ENCODE peak calls at places on chromosomes 7 and 10, in eight cellular contexts. N is sigmoid colon, H is A549, R is lower leg skin, S is breast epithelium, Q is transverse colon, B is ovary, J is gastrocnemius medialis. M is an unnamed sample.

GRCh38 chr10:29784175-29784773 is 149.5 kb upstream of the SVIL start:
- DNase-seq in H (peak; percentile 96), Q (peak; percentile 39), N (peak; percentile 92), R (peak; percentile 89), S (peak; percentile 90), J (peak; percentile 84), B (peak; percentile 56), M (no peak)

GRCh38 chr10:132114953-132115520 is 49.3 kb downstream of the JAKMIP3 start:
- DNase-seq in R (no peak), Q (no peak), B (peak; percentile 26), H (no peak), J (no peak), S (no peak), N (peak; percentile 40), M (no peak)

GRCh38 chr10:87817873-87818504 is at the start of gene ATAD1:
- DNase-seq in N (peak; percentile 89), B (peak; percentile 86), H (peak; percentile 93), J (peak; percentile 72), Q (peak; percentile 90), R (peak; percentile 71), S (peak; percentile 77), M (peak; percentile 36)

GRCh38 chr7:155459133-155459866 is 1.4 kb downstream of the EN2 start:
- DNase-seq in S (no peak), R (no peak), J (no peak), Q (no peak), H (no peak), N (no peak), B (no peak), M (no peak)

GRCh38 chr10:667096-667495 is 22.4 kb downstream of the DIP2C start:
- DNase-seq in B (peak; percentile 22), N (no peak), H (no peak), Q (peak; percentile 9), S (no peak), J (no peak), R (no peak), M (no peak)

GRCh38 chr10:1968257-1969025 is 231.1 kb upstream of the ADARB2 start:
- DNase-seq in H (no peak), N (no peak), S (no peak), R (no peak), Q (no peak), B (no peak), J (no peak), M (no peak)

GRCh38 chr7:74049997-74050798 is 22.2 kb downstream of the ELN start:
- DNase-seq in H (no peak), Q (no peak), J (no peak), R (no peak), N (no peak), B (no peak), S (no peak), M (no peak)

GRCh38 chr7:151113344-151114150 is 27.3 kb downstream of the AGAP3 start:
- DNase-seq in J (no peak), N (no peak), S (peak; percentile 81), R (no peak), B (no peak), Q (no peak), H (peak; percentile 82), M (no peak)

GRCh38 chr10:80204801-80205477 is 398 bp downstream of the ANXA11 start:
- DNase-seq in S (no peak), H (no peak), Q (peak; percentile 47), J (no peak), B (peak; percentile 69), N (peak; percentile 66), R (no peak), M (no peak)

GRCh38 chr7:67267914-67268313 is 271.3 kb downstream of the TYW1 start:
- DNase-seq in R (no peak), S (no peak), J (no peak), H (no peak), N (no peak), Q (no peak), B (no peak), M (no peak)

GRCh38 chr7:97004931-97005763 is at the start of gene DLX6:
- DNase-seq in Q (peak; percentile 38), S (no peak), N (peak; percentile 78), J (no peak), B (peak; percentile 78), H (peak; percentile 84), R (no peak), M (no peak)

GRCh38 chr7:69622960-69623359 is 24.7 kb downstream of the AUTS2 start:
- DNase-seq in H (no peak), B (no peak), S (no peak), N (no peak), Q (no peak), R (no peak), J (no peak), M (no peak)

GRCh38 chr10:3811331-3811870 is 26.4 kb upstream of the KLF6 start:
- DNase-seq in H (no peak), J (no peak), N (no peak), Q (peak; percentile 59), R (no peak), B (no peak), S (peak; percentile 67), M (no peak)

GRCh38 chr10:26621889-26622681 is 75.4 kb upstream of the PDSS1 start:
- DNase-seq in B (no peak), R (peak; percentile 65), Q (peak; percentile 67), S (peak; percentile 43), N (peak; percentile 73), J (peak; percentile 9), H (peak; percentile 18), M (peak; percentile 6)

GRCh38 chr7:4607321-4607729 is 74.8 kb upstream of the FOXK1 start:
- DNase-seq in S (no peak), R (no peak), Q (no peak), N (no peak), J (no peak), H (no peak), B (no peak), M (no peak)

DNA sequence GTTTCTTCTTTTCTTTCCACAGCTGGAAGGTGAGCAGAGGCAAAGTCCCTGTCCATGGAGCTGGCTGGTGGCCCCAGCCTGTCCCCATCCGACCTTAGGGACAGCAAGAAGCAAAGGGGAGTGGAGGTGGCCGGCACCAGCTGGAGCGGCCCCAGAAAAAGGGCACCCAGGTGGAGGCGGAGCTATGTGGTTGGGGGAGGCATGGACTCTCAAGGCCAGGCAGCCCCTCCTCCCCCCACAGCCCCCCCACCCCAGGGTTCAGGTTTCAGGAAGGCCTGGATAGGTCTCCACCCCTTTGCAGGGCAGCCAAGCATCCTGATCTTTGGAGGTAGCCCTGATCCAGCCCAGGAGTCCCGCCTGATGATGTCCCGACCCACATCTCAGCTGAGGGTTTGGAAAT is at the start of gene SSC4D:
- DNase-seq in H (no peak), Q (no peak), J (no peak), S (no peak), N (no peak), B (no peak), R (no peak), M (no peak)
- H3K4me3 ChIP-seq in H (no peak within 1 kb of the TSS), Q (no peak within 1 kb of the TSS), J (no peak within 1 kb of the TSS), S (no peak within 1 kb of the TSS), N (no peak within 1 kb of the TSS), B (no peak within 1 kb of the TSS), R (no peak within 1 kb of the TSS), M (no peak within 1 kb of the TSS)

GRCh38 chr7:901388-902154 is 25.2 kb downstream of the GET4 start:
- DNase-seq in B (peak; percentile 84), H (peak; percentile 87), N (peak; percentile 85), J (peak; percentile 49), R (peak; percentile 66), S (no peak), Q (peak; percentile 95), M (no peak)
- TF ChIP-seq POLR2A in B (no peak), H (no peak), N (no peak), J (no peak), R (no peak), S (no peak), Q (no peak), M (no peak)

GRCh38 chr7:71235263-71235662 is 103.3 kb downstream of the GALNT17 start:
- DNase-seq in B (no peak), H (no peak), R (no peak), N (no peak), J (no peak), S (no peak), Q (no peak), M (no peak)

GRCh38 chr7:71239517-71239916 is 107.6 kb downstream of the GALNT17 start:
- DNase-seq in R (no peak), N (no peak), J (peak; percentile 49), B (no peak), S (peak; percentile 33), Q (no peak), H (no peak), M (no peak)

GRCh38 chr7:71237945-71238344 is 106.0 kb downstream of the GALNT17 start:
- DNase-seq in J (no peak), N (peak; percentile 79), B (no peak), R (no peak), Q (no peak), H (no peak), S (peak; percentile 46), M (no peak)

GRCh38 chr7:71236488-71237179 is 104.7 kb downstream of the GALNT17 start:
- DNase-seq in B (peak; percentile 92), N (peak; percentile 70), R (no peak), H (no peak), J (no peak), Q (no peak), S (no peak), M (no peak)

DNA sequence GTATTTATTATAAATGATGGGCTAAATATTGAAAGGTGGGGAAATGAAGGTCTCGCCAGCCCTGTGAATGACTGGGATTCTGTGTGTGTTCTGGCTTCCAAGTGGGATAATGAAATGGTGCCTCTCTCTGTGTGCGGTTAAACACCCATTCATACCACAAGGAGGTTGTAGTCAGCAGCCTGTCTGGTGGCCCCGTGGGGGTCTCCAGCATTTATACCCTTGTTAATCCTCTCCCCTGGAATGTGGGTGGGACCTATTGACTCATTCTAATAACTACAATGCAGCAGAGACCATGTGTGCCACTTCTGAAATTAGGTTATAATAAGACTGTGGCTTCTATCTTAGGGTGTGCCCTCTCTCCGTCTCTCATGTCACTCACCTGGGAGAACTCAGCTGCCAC is 106.6 kb downstream of the GALNT17 start:
- DNase-seq in H (no peak), B (no peak), N (no peak), J (no peak), Q (no peak), R (no peak), S (no peak), M (no peak)
- H3K4me3 ChIP-seq in H (no peak overlapping the region), B (no peak overlapping the region), N (no peak overlapping the region), J (no peak overlapping the region), Q (no peak overlapping the region), R (no peak overlapping the region), S (no peak overlapping the region), M (no peak overlapping the region)

DNA sequence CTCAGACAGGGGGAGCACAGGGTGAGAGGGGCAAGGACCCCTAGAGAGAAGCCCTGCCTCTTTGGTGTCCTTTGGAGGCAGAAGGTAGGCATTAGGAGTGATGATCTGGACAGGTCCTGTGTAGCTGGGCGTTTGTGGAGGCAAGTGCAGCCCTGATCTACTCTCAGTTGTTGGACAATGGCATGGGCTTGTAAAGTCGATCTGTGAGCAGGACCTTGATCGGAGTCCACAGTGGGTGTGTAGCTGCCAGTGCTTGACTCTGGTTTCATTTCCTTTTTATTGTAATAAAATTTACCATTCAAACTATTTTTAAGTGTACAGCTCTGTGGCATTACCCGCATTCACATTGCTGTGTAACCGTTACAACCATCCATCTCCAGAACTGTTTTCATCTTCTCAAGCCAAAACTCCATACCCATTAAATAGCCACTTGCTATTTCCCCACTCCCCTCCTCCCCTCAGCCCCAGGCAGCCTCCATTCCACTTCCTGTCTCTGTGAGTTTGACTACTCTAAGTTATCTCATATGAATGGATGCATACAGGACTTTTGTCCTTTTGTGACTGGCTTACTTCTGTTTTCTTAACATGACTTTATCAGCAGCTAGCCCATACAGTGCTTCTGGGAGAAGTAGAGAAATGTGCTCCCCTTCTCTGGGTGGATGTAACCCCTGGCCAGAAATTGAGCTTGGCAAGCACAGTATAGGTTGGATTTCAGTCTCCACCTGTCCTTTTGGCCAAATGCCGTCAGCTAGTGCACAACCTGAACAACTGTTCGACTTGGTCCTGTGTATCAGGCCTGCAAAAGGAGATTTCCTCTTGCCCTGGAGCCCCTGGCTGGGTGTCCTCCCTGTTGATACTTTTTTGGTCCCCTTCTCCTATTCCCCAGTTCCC is 179.9 kb downstream of the LRMDA start:
- DNase-seq in N (no peak), Q (peak; percentile 46), S (no peak), R (no peak), H (no peak), J (no peak), B (no peak), M (no peak)
- TF ChIP-seq POLR2A in N (no peak), Q (no peak), S (no peak), R (no peak), H (no peak), J (no peak), B (no peak), M (no peak)

M was measured in esophagus squamous epithelium.